ENCODE peak calls at places on chromosome 2, in four cellular contexts. One of them, this sample, is unnamed.

GRCh38 chr2:188333751-188334524 is 42.3 kb downstream of the GULP1 start:
- DNase-seq in smooth muscle cell of the brain vasculature: no peak
- DNase-seq in tibial nerve: peak
- DNase-seq in frontal cortex: peak
- DNase-seq in this sample: peak

GRCh38 chr2:144517825-144518699 is 1.9 kb downstream of the ZEB2 start:
- DNase-seq in tibial nerve: no peak
- DNase-seq in frontal cortex: peak
- DNase-seq in smooth muscle cell of the brain vasculature: no peak
- DNase-seq in this sample: peak

GRCh38 chr2:63819256-63819655 is 22.4 kb upstream of the UGP2 start:
- DNase-seq in smooth muscle cell of the brain vasculature: no peak
- DNase-seq in tibial nerve: no peak
- DNase-seq in frontal cortex: no peak
- DNase-seq in this sample: no peak

GRCh38 chr2:29834624-29835023 is 86.8 kb downstream of the ALK start:
- DNase-seq in tibial nerve: no peak
- DNase-seq in frontal cortex: no peak
- DNase-seq in smooth muscle cell of the brain vasculature: no peak
- DNase-seq in this sample: peak

GRCh38 chr2:127573298-127573697 is 37.8 kb downstream of the MYO7B start:
- DNase-seq in tibial nerve: no peak
- DNase-seq in smooth muscle cell of the brain vasculature: no peak
- DNase-seq in frontal cortex: no peak
- DNase-seq in this sample: no peak

GRCh38 chr2:173521450-173522192 is 166.9 kb downstream of the CDCA7 start:
- DNase-seq in tibial nerve: no peak
- DNase-seq in smooth muscle cell of the brain vasculature: no peak
- DNase-seq in frontal cortex: no peak
- DNase-seq in this sample: no peak

GRCh38 chr2:204170419-204170818 is 233.9 kb downstream of the ICOS start:
- DNase-seq in smooth muscle cell of the brain vasculature: no peak
- DNase-seq in frontal cortex: no peak
- DNase-seq in tibial nerve: no peak
- DNase-seq in this sample: peak

GRCh38 chr2:129741165-129741564 is 238.3 kb upstream of the RAB6C start:
- DNase-seq in smooth muscle cell of the brain vasculature: no peak
- DNase-seq in frontal cortex: no peak
- DNase-seq in tibial nerve: no peak
- DNase-seq in this sample: no peak

GRCh38 chr2:72137498-72138010 is 10.1 kb downstream of the CYP26B1 start:
- DNase-seq in frontal cortex: peak
- DNase-seq in smooth muscle cell of the brain vasculature: no peak
- DNase-seq in tibial nerve: peak
- DNase-seq in this sample: peak

GRCh38 chr2:234686088-234686890 is 189.4 kb upstream of the ARL4C start:
- DNase-seq in frontal cortex: no peak
- DNase-seq in tibial nerve: no peak
- DNase-seq in smooth muscle cell of the brain vasculature: no peak
- DNase-seq in this sample: peak

GRCh38 chr2:223855426-223855825 is 18.0 kb upstream of the AP1S3 start:
- DNase-seq in tibial nerve: no peak
- DNase-seq in frontal cortex: no peak
- DNase-seq in smooth muscle cell of the brain vasculature: no peak
- DNase-seq in this sample: peak

GRCh38 chr2:37614061-37614802 is 57.2 kb downstream of the CDC42EP3 start:
- DNase-seq in frontal cortex: no peak
- DNase-seq in tibial nerve: no peak
- DNase-seq in smooth muscle cell of the brain vasculature: no peak
- DNase-seq in this sample: peak

GRCh38 chr2:136116813-136117390 is 1.0 kb downstream of the CXCR4 start:
- DNase-seq in tibial nerve: no peak
- DNase-seq in frontal cortex: no peak
- DNase-seq in smooth muscle cell of the brain vasculature: no peak
- DNase-seq in this sample: no peak

This sample was measured in LHCN-M2.